ENCODE peak calls at places on chromosomes 12 and 14, in four cellular contexts. H is cardiac muscle cell, L is cardiac fibroblast, D is WTC11. F is an unnamed sample.

GRCh38 chr14:75334191-75335051 is 55.8 kb downstream of the FOS start:
- DNase-seq in H (no peak), L (peak), D (no peak), F (no peak)

GRCh38 chr12:108914031-108914630 is 34.2 kb downstream of the DAO start:
- DNase-seq in H (no peak), L (peak), D (no peak), F (no peak)

GRCh38 chr12:132503611-132504204 is 13.8 kb downstream of the FBRSL1 start:
- DNase-seq in H (no peak), L (peak), D (no peak), F (no peak)

GRCh38 chr12:31923063-31923412 is 36.2 kb upstream of the RESF1 start:
- DNase-seq in H (no peak), L (no peak), D (no peak), F (no peak)

GRCh38 chr12:2813573-2814185 is 1.2 kb downstream of the ITFG2 start:
- DNase-seq in H (peak), L (peak), D (peak), F (peak)

GRCh38 chr12:107749094-107749493 is 11.8 kb downstream of the PRDM4 start:
- DNase-seq in H (no peak), L (peak), D (no peak), F (no peak)

GRCh38 chr12:75889214-75889613 is 142.4 kb downstream of the PHLDA1 start:
- DNase-seq in H (no peak), L (no peak), D (peak), F (no peak)

GRCh38 chr12:15856097-15856982 is 25.8 kb upstream of the STRAP start:
- DNase-seq in H (peak), L (peak), D (no peak), F (peak)

GRCh38 chr14:62162998-62163589 is 400.9 kb downstream of the SNAPC1 start:
- DNase-seq in H (peak), L (peak), D (peak), F (peak)

GRCh38 chr14:61116369-61116768 is 135.3 kb downstream of the SLC38A6 start:
- DNase-seq in H (no peak), L (no peak), D (no peak), F (no peak)

GRCh38 chr12:112308652-112309051 is 73.6 kb downstream of the HECTD4 start:
- DNase-seq in H (no peak), L (peak), D (no peak), F (no peak)

GRCh38 chr12:63826002-63826585 is 18.4 kb upstream of the SRGAP1 start:
- DNase-seq in H (peak), L (peak), D (no peak), F (no peak)

GRCh38 chr14:77260631-77261030 is 10.4 kb downstream of the NGB start:
- DNase-seq in H (peak), L (no peak), D (no peak), F (no peak)

GRCh38 chr12:63206908-63207307 is 55.9 kb upstream of the AVPR1A start:
- DNase-seq in H (no peak), L (peak), D (no peak), F (no peak)

GRCh38 chr14:98592611-98593170 is 679.3 kb downstream of the BCL11B start:
- DNase-seq in H (no peak), L (no peak), D (no peak), F (no peak)

DNA sequence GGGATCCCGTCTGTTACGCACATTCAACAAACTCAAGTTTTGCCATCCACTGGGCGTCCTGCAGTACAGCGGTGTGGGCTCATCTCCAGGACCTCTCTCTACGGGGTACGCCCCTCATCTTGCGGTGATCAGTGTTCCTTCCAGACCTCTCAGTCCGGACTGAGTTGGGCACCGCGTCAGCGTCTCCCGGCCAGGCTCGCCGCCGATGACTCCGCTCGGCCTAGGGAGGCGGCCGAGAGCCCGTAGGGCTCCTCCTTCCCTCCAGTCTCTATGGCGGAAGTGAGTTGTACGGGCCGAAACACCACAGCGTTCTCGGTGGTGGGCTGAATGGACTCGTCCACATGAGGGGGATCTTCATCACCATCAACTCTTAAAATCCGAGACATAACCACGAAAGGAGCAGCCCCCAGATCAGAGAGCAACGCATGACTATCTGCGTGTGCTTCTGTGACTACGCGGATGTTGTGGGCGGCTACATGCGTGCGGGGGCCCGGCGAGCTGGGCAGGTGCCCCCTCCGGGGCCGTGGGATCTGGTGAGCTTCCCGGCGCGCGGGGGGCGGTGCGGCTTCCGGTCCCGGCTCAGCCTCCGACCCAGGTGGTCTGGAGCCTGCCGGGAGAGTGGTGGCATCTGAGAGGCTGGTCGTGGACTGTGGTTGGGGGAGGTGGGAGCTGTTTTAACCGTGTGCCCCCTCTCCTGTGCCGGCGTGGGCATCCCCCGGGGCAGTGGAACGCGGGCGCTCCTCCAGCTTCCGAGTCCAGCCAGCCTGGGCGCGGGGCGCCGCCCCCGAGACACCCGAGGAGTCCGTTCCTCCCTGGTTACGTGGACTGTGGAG is at the start of gene ATG101:
- DNase-seq in H (peak), L (peak), D (peak), F (peak)
- TF ChIP-seq CTCF in H (peak), L (peak), D (no peak), F (peak)

DNA sequence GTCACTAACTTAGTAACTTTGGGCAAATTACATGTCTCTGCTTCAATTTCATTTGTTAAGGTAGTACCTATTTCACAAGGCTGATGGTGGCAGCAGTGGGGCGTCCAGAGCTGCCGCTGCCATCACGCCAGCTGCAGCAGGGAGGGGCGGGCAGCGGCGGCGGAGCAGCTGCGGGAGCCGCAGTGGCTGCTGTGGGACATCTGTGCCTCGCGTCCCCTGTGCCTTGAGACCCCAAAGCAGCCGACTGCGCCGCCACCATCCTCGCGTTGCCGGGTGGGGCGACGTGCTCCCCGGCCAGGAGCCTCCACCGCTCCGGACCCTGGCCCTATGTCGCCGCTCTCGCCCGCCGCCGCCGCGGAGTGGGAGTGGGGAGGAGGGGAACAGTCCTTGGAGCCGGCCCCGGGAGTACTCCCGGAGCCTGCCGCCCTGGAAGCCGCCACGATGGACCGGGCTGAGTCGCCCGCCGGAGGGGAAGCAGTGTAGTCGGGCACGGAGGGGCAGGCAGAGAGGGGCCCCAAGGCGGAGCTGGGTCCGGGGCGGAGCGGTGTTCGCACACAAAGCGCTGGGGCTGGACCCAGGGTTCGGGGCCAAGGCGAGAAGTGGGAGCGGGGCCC is 51.4 kb downstream of the A2M start:
- DNase-seq in H (peak), L (peak), D (peak), F (peak)
- TF ChIP-seq CTCF in H (no peak), L (peak), D (no peak), F (no peak)

GRCh38 chr12:48815281-48816110 is 2.8 kb upstream of the CACNB3 start:
- DNase-seq in H (peak), L (peak), D (peak), F (peak)

GRCh38 chr12:48811454-48812090 is 6.7 kb upstream of the CACNB3 start:
- DNase-seq in H (no peak), L (no peak), D (no peak), F (no peak)

GRCh38 chr12:48814313-48815280 is 3.7 kb upstream of the CACNB3 start:
- DNase-seq in H (peak), L (peak), D (peak), F (peak)

GRCh38 chr12:48812389-48812788 is 5.9 kb upstream of the CACNB3 start:
- DNase-seq in H (no peak), L (no peak), D (no peak), F (no peak)

GRCh38 chr12:48813464-48814312 is 4.6 kb upstream of the CACNB3 start:
- DNase-seq in H (no peak), L (peak), D (peak), F (peak)
- TF ChIP-seq CTCF in H (no peak), L (no peak), D (no peak), F (no peak)

GRCh38 chr12:50222275-50222783 is 55.2 kb upstream of the CERS5 start:
- DNase-seq in H (peak), L (peak), D (peak), F (peak)
- TF ChIP-seq CTCF in H (peak), L (peak), D (no peak), F (no peak)

DNA sequence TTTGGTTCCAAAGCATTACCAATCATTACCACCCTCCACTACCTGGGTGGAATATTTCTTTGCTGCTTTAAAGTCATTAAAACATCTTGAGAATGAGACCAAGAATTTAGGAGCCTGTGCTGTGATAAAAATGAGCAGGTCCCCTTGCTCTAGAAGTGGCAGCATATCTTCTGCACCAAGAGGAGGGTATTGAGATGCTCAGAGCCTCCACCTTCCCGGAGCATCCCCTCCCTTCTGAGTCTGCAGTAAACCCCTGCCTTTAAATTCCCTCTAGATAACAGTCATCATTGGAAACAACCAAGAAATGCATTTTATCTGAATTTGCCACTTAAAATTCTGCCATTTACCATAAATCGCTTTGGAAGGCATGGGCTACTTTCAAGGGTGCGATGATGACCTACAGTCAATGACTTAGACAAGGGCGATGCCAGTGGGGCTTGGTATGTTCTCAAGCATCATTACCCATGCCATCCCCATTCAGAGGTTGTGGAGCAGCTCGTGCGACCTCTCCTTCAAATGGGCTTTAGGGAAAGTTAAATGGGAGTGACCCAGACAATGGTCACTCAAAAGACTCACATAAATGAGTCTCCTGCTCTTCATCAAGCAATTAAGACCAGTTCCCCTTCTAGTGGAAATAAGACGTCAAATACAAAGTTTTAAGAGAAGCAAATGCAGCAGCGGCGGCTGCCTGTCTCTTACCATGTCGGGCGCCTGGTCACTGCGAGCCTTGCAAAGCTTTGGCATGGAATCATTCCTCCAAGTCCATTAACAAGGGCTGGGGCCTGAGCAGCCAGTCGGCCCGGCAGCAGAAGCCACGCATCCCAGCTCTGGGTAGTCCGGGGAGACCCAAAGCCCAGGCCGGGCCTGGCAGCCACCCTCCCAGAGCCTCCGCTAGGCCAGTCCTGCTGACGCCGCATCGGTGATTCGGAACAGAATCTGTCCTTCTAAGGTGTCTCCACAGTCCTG is 334.5 kb downstream of the TMEM121 start:
- DNase-seq in H (no peak), L (no peak), D (peak), F (no peak)
- TF ChIP-seq CTCF in H (no peak), L (no peak), D (no peak), F (no peak)

GRCh38 chr12:1311145-1311544 is 283.2 kb downstream of the FBXL14 start:
- DNase-seq in H (no peak), L (no peak), D (no peak), F (no peak)

GRCh38 chr12:1313906-1314305 is 280.5 kb downstream of the FBXL14 start:
- DNase-seq in H (no peak), L (peak), D (no peak), F (no peak)

GRCh38 chr12:1309610-1310009 is 284.8 kb downstream of the FBXL14 start:
- DNase-seq in H (no peak), L (no peak), D (no peak), F (no peak)

GRCh38 chr12:1307796-1308195 is 286.6 kb downstream of the FBXL14 start:
- DNase-seq in H (no peak), L (no peak), D (no peak), F (no peak)

GRCh38 chr12:1310684-1311083 is 283.7 kb downstream of the FBXL14 start:
- DNase-seq in H (peak), L (no peak), D (no peak), F (no peak)
- TF ChIP-seq CTCF in H (no peak), L (no peak), D (no peak), F (no peak)